ENCODE peak calls at places on chromosomes 3 and 15, in ten cellular contexts. L is MM.1S, C is GM13977, J is HFFc6, V is bronchial epithelial cell, Q is progenitor cell of endocrine pancreas, T is fibroblast of mammary gland, O is BE2C, G is B cell, H is neural crest cell. W is an unnamed sample.

GRCh38 chr3:195197764-195198423 is 73.1 kb downstream of the XXYLT1 start:
- DNase-seq in C (no peak), H (no peak), T (peak; percentile 87), L (no peak), J (peak; percentile 89), G (no peak), Q (no peak), O (no peak), V (peak; percentile 96), W (no peak)

GRCh38 chr3:32238027-32238815 is at the start of gene CMTM8:
- DNase-seq in G (no peak), V (peak; percentile 39), T (no peak), C (peak; percentile 84), O (peak; percentile 51), Q (peak; percentile 53), J (no peak), L (peak; percentile 74), H (peak; percentile 39), W (peak; percentile 81)

GRCh38 chr15:90322531-90322930 is 29.6 kb upstream of the ZNF774 start:
- DNase-seq in J (no peak), L (no peak), C (no peak), T (no peak), O (no peak), G (no peak), H (no peak), Q (no peak), V (no peak), W (peak; percentile 32)

GRCh38 chr15:35713733-35714132 is 167.8 kb upstream of the DPH6 start:
- DNase-seq in J (peak; percentile 63), L (no peak), V (peak; percentile 98), G (no peak), T (peak; percentile 54), C (no peak), Q (no peak), H (no peak), O (no peak), W (no peak)

GRCh38 chr3:113124256-113124830 is 87.0 kb upstream of the BOC start:
- DNase-seq in T (no peak), G (no peak), J (no peak), C (no peak), H (no peak), O (no peak), L (no peak), V (no peak), Q (no peak), W (no peak)

GRCh38 chr15:71807125-71807629 is 3.2 kb upstream of the NR2E3 start:
- DNase-seq in O (peak; percentile 45), J (no peak), H (no peak), V (no peak), G (no peak), C (no peak), T (no peak), Q (no peak), L (no peak), W (no peak)

GRCh38 chr3:37534940-37535339 is 326.7 kb upstream of the CTDSPL start:
- DNase-seq in J (no peak), T (no peak), Q (no peak), O (no peak), V (no peak), L (no peak), H (no peak), C (no peak), G (no peak), W (no peak)

GRCh38 chr3:126858887-126859286 is 124.0 kb upstream of the PLXNA1 start:
- DNase-seq in G (no peak), Q (no peak), J (peak; percentile 96), C (no peak), V (peak; percentile 100), L (no peak), T (peak; percentile 94), O (no peak), H (no peak), W (peak; percentile 84)

GRCh38 chr3:26118165-26118564 is 328.3 kb downstream of the OXSM start:
- DNase-seq in T (no peak), C (no peak), J (no peak), G (no peak), H (no peak), O (no peak), Q (no peak), L (peak; percentile 67), V (no peak), W (no peak)

GRCh38 chr3:26108846-26109489 is 319.1 kb downstream of the OXSM start:
- DNase-seq in J (no peak), V (no peak), G (no peak), H (no peak), L (no peak), Q (no peak), C (no peak), O (no peak), T (no peak), W (no peak)

DNA sequence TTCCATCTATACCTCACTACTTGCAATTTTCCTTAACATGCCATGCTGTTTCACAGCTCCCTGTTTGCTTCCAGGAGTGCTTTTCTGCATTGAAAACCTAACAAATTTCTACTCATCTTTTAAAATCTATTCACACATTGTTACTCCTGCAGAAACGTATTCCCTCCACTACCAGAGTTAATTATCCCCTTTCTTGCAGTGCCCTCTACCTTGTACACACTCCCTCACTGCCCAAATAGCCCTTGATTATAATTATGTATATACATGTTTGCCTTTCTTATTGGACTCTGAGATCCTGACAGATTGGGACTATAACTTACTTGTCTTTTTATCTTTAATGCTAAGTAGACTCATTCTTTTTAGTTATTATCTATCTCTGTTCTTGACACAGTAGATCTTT is 325.0 kb downstream of the OXSM start:
- DNase-seq in L (no peak), H (no peak), V (no peak), G (no peak), T (no peak), C (no peak), J (no peak), O (no peak), Q (no peak), W (no peak)
- TF ChIP-seq CTCF in L (no peak), H (no peak), V (no peak), G (no peak), T (no peak), C (no peak), J (no peak), O (no peak), Q (no peak), W (no peak)

GRCh38 chr15:31248263-31248662 is 78.4 kb upstream of the KLF13 start:
- DNase-seq in J (no peak), O (no peak), V (no peak), H (no peak), T (no peak), Q (no peak), L (no peak), G (no peak), C (no peak), W (no peak)

GRCh38 chr15:31245135-31245689 is 81.4 kb upstream of the KLF13 start:
- DNase-seq in V (no peak), C (no peak), H (no peak), G (no peak), Q (no peak), T (no peak), J (no peak), L (no peak), O (no peak), W (no peak)

GRCh38 chr15:31245756-31246155 is 80.9 kb upstream of the KLF13 start:
- DNase-seq in G (no peak), T (no peak), Q (no peak), O (no peak), L (no peak), C (no peak), H (no peak), V (no peak), J (no peak), W (no peak)

GRCh38 chr15:31248951-31249350 is 77.7 kb upstream of the KLF13 start:
- DNase-seq in J (no peak), O (no peak), Q (no peak), V (no peak), C (no peak), H (no peak), T (no peak), L (no peak), G (no peak), W (no peak)

DNA sequence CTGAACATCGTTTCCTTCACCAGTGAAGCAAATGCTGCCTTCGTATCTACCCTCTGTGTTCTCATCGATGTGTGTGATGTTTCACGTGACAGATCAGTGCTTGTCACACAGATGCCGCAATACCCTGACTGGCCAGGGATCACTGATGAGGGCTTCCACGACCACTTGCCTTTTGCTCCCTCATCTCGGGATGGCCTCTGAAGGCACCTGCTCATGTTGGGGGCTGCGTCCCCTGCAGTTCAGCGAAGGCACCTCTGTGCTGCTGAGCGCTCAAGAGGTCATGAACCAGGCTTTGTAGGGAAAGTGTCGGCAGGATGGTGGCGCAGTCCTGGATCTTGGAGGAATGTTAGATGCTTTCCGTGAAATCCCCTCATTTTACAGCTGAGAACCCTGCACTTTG is 79.2 kb upstream of the KLF13 start:
- DNase-seq in O (no peak), H (no peak), C (no peak), T (no peak), G (no peak), V (no peak), J (no peak), Q (no peak), L (no peak), W (no peak)
- TF ChIP-seq CTCF in O (no peak), H (no peak), C (no peak), T (no peak), G (no peak), V (no peak), J (no peak), Q (no peak), L (no peak), W (no peak)

GRCh38 chr3:198076722-198077308 is 116.8 kb downstream of the LMLN start:
- DNase-seq in Q (no peak), L (no peak), H (no peak), T (no peak), O (no peak), V (no peak), G (no peak), C (no peak), J (no peak), W (no peak)

GRCh38 chr3:198065897-198066296 is 105.9 kb downstream of the LMLN start:
- DNase-seq in T (no peak), H (no peak), G (no peak), C (no peak), V (no peak), O (no peak), Q (no peak), L (no peak), J (no peak), W (no peak)

GRCh38 chr3:198067416-198067815 is 107.4 kb downstream of the LMLN start:
- DNase-seq in H (no peak), J (no peak), C (no peak), O (no peak), T (no peak), G (no peak), L (no peak), V (no peak), Q (no peak), W (no peak)

GRCh38 chr3:198070871-198071270 is 110.9 kb downstream of the LMLN start:
- DNase-seq in C (no peak), L (no peak), H (no peak), Q (no peak), T (no peak), O (no peak), V (peak; percentile 74), J (no peak), G (no peak), W (no peak)

DNA sequence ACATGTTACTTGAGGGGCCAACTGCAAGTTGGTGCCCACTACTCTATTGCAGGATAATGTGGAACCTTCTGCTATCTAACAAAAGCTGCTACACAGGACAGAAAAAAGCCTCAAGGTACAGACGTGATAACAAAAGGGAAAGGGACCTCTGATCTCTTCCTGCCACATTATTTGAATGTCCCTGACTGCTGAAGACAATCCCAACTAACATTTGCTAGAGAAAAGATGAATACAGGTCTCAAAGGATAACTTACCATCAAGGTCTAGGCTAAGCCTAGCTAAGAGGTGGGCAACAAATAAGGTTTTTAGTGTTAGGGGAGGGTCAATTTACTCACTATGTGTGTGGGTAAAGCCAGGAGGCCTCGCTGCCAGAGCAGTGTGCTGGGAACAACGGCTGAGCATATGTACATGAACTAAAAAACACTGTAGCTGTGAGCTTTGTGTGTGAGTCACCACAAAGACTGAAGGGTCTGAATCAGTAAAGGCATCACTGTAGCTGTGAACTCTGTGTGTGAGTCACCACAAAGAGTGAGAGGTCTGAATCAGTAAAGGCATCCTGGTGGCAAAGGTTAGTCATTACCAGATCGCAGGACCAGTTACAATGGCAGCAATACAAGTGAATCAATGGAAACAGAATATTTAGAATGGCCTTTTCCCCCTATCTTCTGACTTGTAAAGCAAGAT is 111.7 kb downstream of the LMLN start:
- DNase-seq in V (peak; percentile 100), H (peak; percentile 10), C (no peak), G (peak; percentile 65), L (no peak), T (peak; percentile 88), Q (no peak), J (peak; percentile 93), O (no peak), W (no peak)
- TF ChIP-seq CTCF in V (peak; percentile 51), H (no peak), C (no peak), G (peak; percentile 25), L (peak; percentile 12), T (peak; percentile 28), Q (peak; percentile 25), J (peak; percentile 53), O (peak; percentile 1), W (peak; percentile 21)

GRCh38 chr15:86915811-86916331 is 836.2 kb downstream of the AGBL1 start:
- DNase-seq in O (peak; percentile 34), H (peak; percentile 24), C (no peak), T (peak; percentile 31), V (peak; percentile 40), G (no peak), Q (no peak), J (peak; percentile 49), L (peak; percentile 73), W (no peak)
- TF ChIP-seq CTCF in O (peak; percentile 78), H (peak; percentile 68), C (peak; percentile 17), T (peak; percentile 25), V (peak; percentile 45), G (no peak), Q (peak; percentile 71), J (peak; percentile 71), L (peak; percentile 60), W (peak; percentile 46)

W was measured in osteocyte.